ENCODE peak calls at places on chromosomes 11 and 22, in nine cellular contexts. One of them, this sample, is unnamed.

GRCh38 chr22:45164217-45165123 is 745 bp downstream of the NUP50 start:
- DNase-seq in GM12865: peak
- DNase-seq in HFF-Myc: no peak
- DNase-seq in ovary: peak
- DNase-seq in effector memory CD4-positive, alpha-beta T cell: peak
- DNase-seq in BE2C: peak
- DNase-seq in CD4-positive, CD25-positive, alpha-beta regulatory T cell: peak
- DNase-seq in body of pancreas: peak
- DNase-seq in GM23338: peak
- DNase-seq in this sample: peak

GRCh38 chr22:49633010-49633324 is 194.7 kb downstream of the BRD1 start:
- DNase-seq in ovary: no peak
- DNase-seq in body of pancreas: no peak
- DNase-seq in HFF-Myc: no peak
- DNase-seq in GM23338: no peak
- DNase-seq in CD4-positive, CD25-positive, alpha-beta regulatory T cell: no peak
- DNase-seq in GM12865: no peak
- DNase-seq in BE2C: no peak
- DNase-seq in effector memory CD4-positive, alpha-beta T cell: no peak
- DNase-seq in this sample: no peak

GRCh38 chr11:86473991-86474833 is 99.5 kb downstream of the CCDC81 start:
- DNase-seq in body of pancreas: peak
- DNase-seq in HFF-Myc: no peak
- DNase-seq in BE2C: no peak
- DNase-seq in effector memory CD4-positive, alpha-beta T cell: no peak
- DNase-seq in CD4-positive, CD25-positive, alpha-beta regulatory T cell: no peak
- DNase-seq in ovary: no peak
- DNase-seq in GM23338: no peak
- DNase-seq in GM12865: no peak
- DNase-seq in this sample: no peak

GRCh38 chr22:46087816-46088277 is 62.5 kb upstream of the PPARA start:
- DNase-seq in ovary: peak
- DNase-seq in GM23338: no peak
- DNase-seq in HFF-Myc: peak
- DNase-seq in GM12865: no peak
- DNase-seq in CD4-positive, CD25-positive, alpha-beta regulatory T cell: no peak
- DNase-seq in effector memory CD4-positive, alpha-beta T cell: no peak
- DNase-seq in body of pancreas: peak
- DNase-seq in BE2C: peak
- DNase-seq in this sample: peak

GRCh38 chr11:697811-698311 is 2.2 kb downstream of the TMEM80 start:
- DNase-seq in effector memory CD4-positive, alpha-beta T cell: no peak
- DNase-seq in HFF-Myc: no peak
- DNase-seq in ovary: no peak
- DNase-seq in body of pancreas: no peak
- DNase-seq in GM12865: no peak
- DNase-seq in CD4-positive, CD25-positive, alpha-beta regulatory T cell: no peak
- DNase-seq in BE2C: no peak
- DNase-seq in GM23338: no peak
- DNase-seq in this sample: no peak

GRCh38 chr22:25281675-25282345 is 62.4 kb downstream of the CRYBB2 start:
- DNase-seq in BE2C: no peak
- DNase-seq in effector memory CD4-positive, alpha-beta T cell: no peak
- DNase-seq in GM12865: no peak
- DNase-seq in ovary: no peak
- DNase-seq in GM23338: peak
- DNase-seq in body of pancreas: no peak
- DNase-seq in HFF-Myc: no peak
- DNase-seq in CD4-positive, CD25-positive, alpha-beta regulatory T cell: no peak
- DNase-seq in this sample: no peak

GRCh38 chr11:76073716-76074115 is 132.6 kb downstream of the WNT11 start:
- DNase-seq in BE2C: no peak
- DNase-seq in GM12865: no peak
- DNase-seq in ovary: no peak
- DNase-seq in effector memory CD4-positive, alpha-beta T cell: no peak
- DNase-seq in CD4-positive, CD25-positive, alpha-beta regulatory T cell: no peak
- DNase-seq in HFF-Myc: peak
- DNase-seq in GM23338: no peak
- DNase-seq in body of pancreas: no peak
- DNase-seq in this sample: no peak

GRCh38 chr22:30040499-30041055 is 39.7 kb upstream of the HORMAD2 start:
- DNase-seq in GM12865: no peak
- DNase-seq in effector memory CD4-positive, alpha-beta T cell: no peak
- DNase-seq in GM23338: no peak
- DNase-seq in CD4-positive, CD25-positive, alpha-beta regulatory T cell: no peak
- DNase-seq in body of pancreas: no peak
- DNase-seq in HFF-Myc: no peak
- DNase-seq in BE2C: no peak
- DNase-seq in ovary: no peak
- DNase-seq in this sample: no peak

GRCh38 chr11:64619196-64619595 is 28.2 kb downstream of the SLC22A12 start:
- DNase-seq in body of pancreas: peak
- DNase-seq in ovary: no peak
- DNase-seq in BE2C: no peak
- DNase-seq in CD4-positive, CD25-positive, alpha-beta regulatory T cell: no peak
- DNase-seq in GM23338: no peak
- DNase-seq in HFF-Myc: no peak
- DNase-seq in GM12865: no peak
- DNase-seq in effector memory CD4-positive, alpha-beta T cell: no peak
- DNase-seq in this sample: no peak

GRCh38 chr11:1699771-1700170 is 2.8 kb downstream of the KRTAP5-6 start:
- DNase-seq in BE2C: no peak
- DNase-seq in body of pancreas: no peak
- DNase-seq in HFF-Myc: no peak
- DNase-seq in ovary: no peak
- DNase-seq in GM23338: no peak
- DNase-seq in effector memory CD4-positive, alpha-beta T cell: no peak
- DNase-seq in GM12865: no peak
- DNase-seq in CD4-positive, CD25-positive, alpha-beta regulatory T cell: no peak
- DNase-seq in this sample: no peak

GRCh38 chr11:126268361-126268707 is 361 bp downstream of the SRPRA start:
- DNase-seq in BE2C: no peak
- DNase-seq in body of pancreas: no peak
- DNase-seq in ovary: no peak
- DNase-seq in GM12865: no peak
- DNase-seq in GM23338: peak
- DNase-seq in HFF-Myc: no peak
- DNase-seq in CD4-positive, CD25-positive, alpha-beta regulatory T cell: no peak
- DNase-seq in effector memory CD4-positive, alpha-beta T cell: no peak
- DNase-seq in this sample: peak

GRCh38 chr22:40220316-40221054 is 42.8 kb downstream of the TNRC6B start:
- DNase-seq in BE2C: no peak
- DNase-seq in effector memory CD4-positive, alpha-beta T cell: no peak
- DNase-seq in HFF-Myc: no peak
- DNase-seq in body of pancreas: no peak
- DNase-seq in CD4-positive, CD25-positive, alpha-beta regulatory T cell: no peak
- DNase-seq in ovary: peak
- DNase-seq in GM12865: no peak
- DNase-seq in GM23338: no peak
- DNase-seq in this sample: no peak

GRCh38 chr11:102666331-102666957 is 39.1 kb downstream of the MMP27 start:
- DNase-seq in HFF-Myc: no peak
- DNase-seq in GM23338: peak
- DNase-seq in body of pancreas: no peak
- DNase-seq in BE2C: peak
- DNase-seq in effector memory CD4-positive, alpha-beta T cell: peak
- DNase-seq in GM12865: peak
- DNase-seq in CD4-positive, CD25-positive, alpha-beta regulatory T cell: peak
- DNase-seq in ovary: no peak
- DNase-seq in this sample: peak

GRCh38 chr11:36431429-36432092 is 78.5 kb downstream of the TRAF6 start:
- DNase-seq in GM12865: peak
- DNase-seq in effector memory CD4-positive, alpha-beta T cell: no peak
- DNase-seq in CD4-positive, CD25-positive, alpha-beta regulatory T cell: peak
- DNase-seq in HFF-Myc: peak
- DNase-seq in body of pancreas: no peak
- DNase-seq in BE2C: peak
- DNase-seq in GM23338: no peak
- DNase-seq in ovary: peak
- DNase-seq in this sample: peak

GRCh38 chr11:131580466-131580865 is 210.1 kb downstream of the NTM start:
- DNase-seq in body of pancreas: no peak
- DNase-seq in HFF-Myc: no peak
- DNase-seq in GM23338: no peak
- DNase-seq in BE2C: no peak
- DNase-seq in effector memory CD4-positive, alpha-beta T cell: no peak
- DNase-seq in CD4-positive, CD25-positive, alpha-beta regulatory T cell: no peak
- DNase-seq in GM12865: no peak
- DNase-seq in ovary: no peak
- DNase-seq in this sample: no peak

GRCh38 chr11:3129591-3130268 is 35.4 kb downstream of the OSBPL5 start:
- DNase-seq in effector memory CD4-positive, alpha-beta T cell: no peak
- DNase-seq in BE2C: peak
- DNase-seq in CD4-positive, CD25-positive, alpha-beta regulatory T cell: no peak
- DNase-seq in GM23338: no peak
- DNase-seq in ovary: no peak
- DNase-seq in HFF-Myc: no peak
- DNase-seq in GM12865: no peak
- DNase-seq in body of pancreas: peak
- DNase-seq in this sample: no peak

GRCh38 chr11:35038211-35038930 is 100.6 kb upstream of the CD44 start:
- DNase-seq in body of pancreas: no peak
- DNase-seq in GM12865: peak
- DNase-seq in effector memory CD4-positive, alpha-beta T cell: no peak
- DNase-seq in BE2C: peak
- DNase-seq in HFF-Myc: no peak
- DNase-seq in CD4-positive, CD25-positive, alpha-beta regulatory T cell: no peak
- DNase-seq in GM23338: no peak
- DNase-seq in ovary: no peak
- DNase-seq in this sample: no peak

GRCh38 chr11:72625746-72626636 is 48.2 kb downstream of the PDE2A start:
- DNase-seq in body of pancreas: peak
- DNase-seq in CD4-positive, CD25-positive, alpha-beta regulatory T cell: no peak
- DNase-seq in GM23338: peak
- DNase-seq in HFF-Myc: no peak
- DNase-seq in GM12865: no peak
- DNase-seq in BE2C: peak
- DNase-seq in effector memory CD4-positive, alpha-beta T cell: no peak
- DNase-seq in ovary: peak
- DNase-seq in this sample: peak

GRCh38 chr11:26823963-26824362 is 102.1 kb upstream of the SLC5A12 start:
- DNase-seq in HFF-Myc: no peak
- DNase-seq in effector memory CD4-positive, alpha-beta T cell: no peak
- DNase-seq in GM12865: no peak
- DNase-seq in ovary: no peak
- DNase-seq in CD4-positive, CD25-positive, alpha-beta regulatory T cell: no peak
- DNase-seq in body of pancreas: no peak
- DNase-seq in GM23338: no peak
- DNase-seq in BE2C: no peak
- DNase-seq in this sample: no peak

GRCh38 chr11:116364357-116364756 is 408.4 kb downstream of the BUD13 start:
- DNase-seq in GM12865: no peak
- DNase-seq in HFF-Myc: no peak
- DNase-seq in effector memory CD4-positive, alpha-beta T cell: no peak
- DNase-seq in BE2C: no peak
- DNase-seq in GM23338: no peak
- DNase-seq in ovary: no peak
- DNase-seq in body of pancreas: no peak
- DNase-seq in CD4-positive, CD25-positive, alpha-beta regulatory T cell: no peak
- DNase-seq in this sample: no peak

DNA sequence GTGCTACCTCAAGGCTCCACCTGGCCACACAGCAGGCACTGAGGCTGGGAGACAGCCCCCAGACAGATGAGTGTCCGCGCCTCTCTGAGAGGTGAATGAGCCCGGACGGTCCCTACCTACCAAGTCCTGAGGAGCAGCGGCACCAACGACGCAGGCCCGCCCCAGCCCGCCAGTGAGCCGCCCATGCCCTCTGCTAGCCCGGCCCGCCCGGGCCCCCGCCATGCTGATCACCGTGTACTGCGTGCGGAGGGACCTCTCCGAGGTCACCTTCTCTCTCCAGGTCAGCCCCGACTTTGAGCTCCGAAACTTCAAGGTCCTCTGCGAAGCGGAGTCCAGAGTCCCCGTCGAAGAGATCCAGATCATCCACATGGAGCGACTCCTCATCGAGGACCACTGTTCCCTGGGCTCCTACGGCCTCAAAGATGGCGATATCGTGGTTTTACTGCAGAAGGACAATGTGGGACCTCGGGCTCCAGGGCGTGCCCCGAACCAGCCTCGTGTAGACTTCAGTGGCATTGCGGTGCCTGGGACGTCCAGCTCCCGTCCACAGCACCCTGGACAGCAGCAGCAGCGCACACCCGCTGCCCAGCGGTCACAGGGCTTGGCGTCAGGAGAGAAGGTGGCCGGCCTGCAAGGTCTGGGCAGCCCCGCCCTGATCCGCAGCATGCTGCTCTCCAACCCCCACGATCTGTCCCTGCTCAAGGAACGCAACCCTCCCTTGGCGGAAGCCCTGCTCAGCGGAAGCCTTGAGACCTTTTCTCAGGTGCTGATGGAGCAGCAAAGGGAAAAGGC is at the start of gene DDI1:
- DNase-seq in CD4-positive, CD25-positive, alpha-beta regulatory T cell: no peak
- DNase-seq in BE2C: no peak
- DNase-seq in GM23338: no peak
- DNase-seq in body of pancreas: no peak
- DNase-seq in HFF-Myc: no peak
- DNase-seq in effector memory CD4-positive, alpha-beta T cell: no peak
- DNase-seq in GM12865: no peak
- DNase-seq in ovary: no peak
- DNase-seq in this sample: peak
- H3K4me3 ChIP-seq in CD4-positive, CD25-positive, alpha-beta regulatory T cell: no peak
- H3K4me3 ChIP-seq in BE2C: no peak
- H3K4me3 ChIP-seq in GM23338: no peak
- H3K4me3 ChIP-seq in body of pancreas: no peak
- H3K4me3 ChIP-seq in HFF-Myc: no peak
- H3K4me3 ChIP-seq in effector memory CD4-positive, alpha-beta T cell: no peak
- H3K4me3 ChIP-seq in GM12865: no peak
- H3K4me3 ChIP-seq in ovary: no peak
- H3K4me3 ChIP-seq in this sample: no peak

GRCh38 chr11:95659088-95659487 is 130.5 kb downstream of the FAM76B start:
- DNase-seq in CD4-positive, CD25-positive, alpha-beta regulatory T cell: no peak
- DNase-seq in GM12865: no peak
- DNase-seq in effector memory CD4-positive, alpha-beta T cell: no peak
- DNase-seq in body of pancreas: no peak
- DNase-seq in BE2C: no peak
- DNase-seq in GM23338: no peak
- DNase-seq in HFF-Myc: no peak
- DNase-seq in ovary: no peak
- DNase-seq in this sample: no peak
- H3K4me3 ChIP-seq in CD4-positive, CD25-positive, alpha-beta regulatory T cell: peak
- H3K4me3 ChIP-seq in GM12865: no peak
- H3K4me3 ChIP-seq in effector memory CD4-positive, alpha-beta T cell: no peak
- H3K4me3 ChIP-seq in body of pancreas: no peak
- H3K4me3 ChIP-seq in BE2C: no peak
- H3K4me3 ChIP-seq in GM23338: no peak
- H3K4me3 ChIP-seq in HFF-Myc: no peak
- H3K4me3 ChIP-seq in ovary: no peak
- H3K4me3 ChIP-seq in this sample: no peak

GRCh38 chr11:43983221-43983795 is 40.9 kb downstream of the C11orf96 start:
- DNase-seq in CD4-positive, CD25-positive, alpha-beta regulatory T cell: no peak
- DNase-seq in effector memory CD4-positive, alpha-beta T cell: no peak
- DNase-seq in ovary: no peak
- DNase-seq in HFF-Myc: no peak
- DNase-seq in GM23338: no peak
- DNase-seq in GM12865: no peak
- DNase-seq in body of pancreas: no peak
- DNase-seq in BE2C: no peak
- DNase-seq in this sample: no peak
- H3K4me3 ChIP-seq in CD4-positive, CD25-positive, alpha-beta regulatory T cell: no peak
- H3K4me3 ChIP-seq in effector memory CD4-positive, alpha-beta T cell: no peak
- H3K4me3 ChIP-seq in ovary: no peak
- H3K4me3 ChIP-seq in HFF-Myc: no peak
- H3K4me3 ChIP-seq in GM23338: no peak
- H3K4me3 ChIP-seq in GM12865: no peak
- H3K4me3 ChIP-seq in body of pancreas: no peak
- H3K4me3 ChIP-seq in BE2C: no peak
- H3K4me3 ChIP-seq in this sample: no peak

GRCh38 chr11:69123593-69124545 is 31.9 kb upstream of the SMIM38 start:
- DNase-seq in effector memory CD4-positive, alpha-beta T cell: no peak
- DNase-seq in GM23338: peak
- DNase-seq in BE2C: no peak
- DNase-seq in body of pancreas: no peak
- DNase-seq in HFF-Myc: no peak
- DNase-seq in ovary: no peak
- DNase-seq in CD4-positive, CD25-positive, alpha-beta regulatory T cell: peak
- DNase-seq in GM12865: no peak
- DNase-seq in this sample: no peak
- H3K4me3 ChIP-seq in effector memory CD4-positive, alpha-beta T cell: peak
- H3K4me3 ChIP-seq in GM23338: no peak
- H3K4me3 ChIP-seq in BE2C: no peak
- H3K4me3 ChIP-seq in body of pancreas: no peak
- H3K4me3 ChIP-seq in HFF-Myc: no peak
- H3K4me3 ChIP-seq in ovary: no peak
- H3K4me3 ChIP-seq in CD4-positive, CD25-positive, alpha-beta regulatory T cell: no peak
- H3K4me3 ChIP-seq in GM12865: no peak
- H3K4me3 ChIP-seq in this sample: no peak